ENCODE peak calls at places on chromosomes 4 and X, in four cellular contexts. One of them, this sample, is unnamed.

GRCh38 chrX:63930140-63930539 is 145.1 kb upstream of the ARHGEF9 start:
- DNase-seq in stimulated activated CD4-positive, alpha-beta T cell treated with anti-CD3 and anti-CD28 coated beads, Interleukin-4, amount 100 ng/mL, for 1 hour: no peak
- DNase-seq in T-helper 22 cell: no peak
- DNase-seq in NCI-H1092: no peak
- DNase-seq in this sample: no peak

GRCh38 chr4:40548256-40548655 is 81.4 kb downstream of the RBM47 start:
- DNase-seq in stimulated activated CD4-positive, alpha-beta T cell treated with anti-CD3 and anti-CD28 coated beads, Interleukin-4, amount 100 ng/mL, for 1 hour: no peak
- DNase-seq in T-helper 22 cell: no peak
- DNase-seq in NCI-H1092: no peak
- DNase-seq in this sample: no peak

GRCh38 chr4:71241467-71242401 is 97.1 kb upstream of the SLC4A4 start:
- DNase-seq in stimulated activated CD4-positive, alpha-beta T cell treated with anti-CD3 and anti-CD28 coated beads, Interleukin-4, amount 100 ng/mL, for 1 hour: no peak
- DNase-seq in T-helper 22 cell: no peak
- DNase-seq in NCI-H1092: no peak
- DNase-seq in this sample: no peak

GRCh38 chr4:53508446-53508845 is 82.8 kb downstream of the LNX1 start:
- DNase-seq in stimulated activated CD4-positive, alpha-beta T cell treated with anti-CD3 and anti-CD28 coated beads, Interleukin-4, amount 100 ng/mL, for 1 hour: no peak
- DNase-seq in T-helper 22 cell: no peak
- DNase-seq in NCI-H1092: no peak
- DNase-seq in this sample: no peak

GRCh38 chr4:19999775-20000414 is 251.8 kb upstream of the SLIT2 start:
- DNase-seq in stimulated activated CD4-positive, alpha-beta T cell treated with anti-CD3 and anti-CD28 coated beads, Interleukin-4, amount 100 ng/mL, for 1 hour: no peak
- DNase-seq in T-helper 22 cell: no peak
- DNase-seq in NCI-H1092: no peak
- DNase-seq in this sample: no peak

GRCh38 chr4:145887241-145887964 is 51.2 kb downstream of the ZNF827 start:
- DNase-seq in stimulated activated CD4-positive, alpha-beta T cell treated with anti-CD3 and anti-CD28 coated beads, Interleukin-4, amount 100 ng/mL, for 1 hour: no peak
- DNase-seq in T-helper 22 cell: no peak
- DNase-seq in NCI-H1092: no peak
- DNase-seq in this sample: no peak

GRCh38 chr4:147723316-147723715 is 8.6 kb upstream of the ARHGAP10 start:
- DNase-seq in stimulated activated CD4-positive, alpha-beta T cell treated with anti-CD3 and anti-CD28 coated beads, Interleukin-4, amount 100 ng/mL, for 1 hour: no peak
- DNase-seq in T-helper 22 cell: no peak
- DNase-seq in NCI-H1092: no peak
- DNase-seq in this sample: no peak

GRCh38 chr4:11402192-11402591 is 26.5 kb downstream of the HS3ST1 start:
- DNase-seq in stimulated activated CD4-positive, alpha-beta T cell treated with anti-CD3 and anti-CD28 coated beads, Interleukin-4, amount 100 ng/mL, for 1 hour: no peak
- DNase-seq in T-helper 22 cell: no peak
- DNase-seq in NCI-H1092: no peak
- DNase-seq in this sample: no peak

GRCh38 chrX:118239471-118239870 is 106.4 kb upstream of the WDR44 start:
- DNase-seq in stimulated activated CD4-positive, alpha-beta T cell treated with anti-CD3 and anti-CD28 coated beads, Interleukin-4, amount 100 ng/mL, for 1 hour: no peak
- DNase-seq in T-helper 22 cell: no peak
- DNase-seq in NCI-H1092: no peak
- DNase-seq in this sample: no peak

GRCh38 chrX:40083979-40084359 is 13.8 kb downstream of the BCOR start:
- DNase-seq in stimulated activated CD4-positive, alpha-beta T cell treated with anti-CD3 and anti-CD28 coated beads, Interleukin-4, amount 100 ng/mL, for 1 hour: no peak
- DNase-seq in T-helper 22 cell: no peak
- DNase-seq in NCI-H1092: no peak
- DNase-seq in this sample: no peak

GRCh38 chr4:37453004-37453360 is 208.4 kb downstream of the NWD2 start:
- DNase-seq in stimulated activated CD4-positive, alpha-beta T cell treated with anti-CD3 and anti-CD28 coated beads, Interleukin-4, amount 100 ng/mL, for 1 hour: peak
- DNase-seq in T-helper 22 cell: no peak
- DNase-seq in NCI-H1092: peak
- DNase-seq in this sample: peak

GRCh38 chr4:152100378-152101201 is 339.8 kb upstream of the GATB start:
- DNase-seq in stimulated activated CD4-positive, alpha-beta T cell treated with anti-CD3 and anti-CD28 coated beads, Interleukin-4, amount 100 ng/mL, for 1 hour: peak
- DNase-seq in T-helper 22 cell: peak
- DNase-seq in NCI-H1092: no peak
- DNase-seq in this sample: peak

GRCh38 chrX:39935414-39936064 is 162.2 kb downstream of the BCOR start:
- DNase-seq in stimulated activated CD4-positive, alpha-beta T cell treated with anti-CD3 and anti-CD28 coated beads, Interleukin-4, amount 100 ng/mL, for 1 hour: no peak
- DNase-seq in T-helper 22 cell: no peak
- DNase-seq in NCI-H1092: no peak
- DNase-seq in this sample: no peak

This sample was measured in stimulated activated naive CD8-positive, alpha-beta T cell treated with anti-CD3 and anti-CD28 coated beads, Interleukin-15, amount 100 ng/mL, for 72 hours.